ENCODE peak calls at places on chromosome 22, in four cellular contexts. N is A172; K is bronchial epithelial cell; H is activated naive CD8-positive, alpha-beta T cell treated with anti-CD3 and anti-CD28 coated beads, Interleukin-2, amount 50 U/mL, for 24 hours. M is an unnamed sample.

GRCh38 chr22:24723111-24723510 is 51.4 kb downstream of the PIWIL3 start:
- DNase-seq in N (no peak), K (no peak), H (no peak), M (no peak)

GRCh38 chr22:49524362-49524761 is 303.3 kb downstream of the BRD1 start:
- DNase-seq in N (no peak), K (no peak), H (no peak), M (no peak)

GRCh38 chr22:50604256-50604580 is 3.6 kb downstream of the MAPK8IP2 start:
- DNase-seq in N (no peak), K (no peak), H (no peak), M (no peak)

GRCh38 chr22:23762866-23763578 is at the start of gene C22orf15:
- DNase-seq in N (peak), K (no peak), H (peak), M (no peak)

GRCh38 chr22:36182056-36182455 is 19.6 kb downstream of the APOL4 start:
- DNase-seq in N (no peak), K (no peak), H (no peak), M (no peak)

GRCh38 chr22:29479417-29480261 is at the start of gene NEFH:
- DNase-seq in N (no peak), K (no peak), H (no peak), M (no peak)

GRCh38 chr22:42773161-42773560 is 52.5 kb upstream of the A4GALT start:
- DNase-seq in N (no peak), K (no peak), H (no peak), M (no peak)

GRCh38 chr22:46286006-46286405 is 10.7 kb upstream of the GTSE1 start:
- DNase-seq in N (no peak), K (no peak), H (no peak), M (no peak)

GRCh38 chr22:19663286-19663815 is 51.0 kb upstream of the SEPTIN5 start:
- DNase-seq in N (peak), K (peak), H (no peak), M (peak)

GRCh38 chr22:18067548-18068341 is 10.0 kb upstream of the PEX26 start:
- DNase-seq in N (no peak), K (no peak), H (no peak), M (no peak)

GRCh38 chr22:44142421-44143116 is 38.2 kb upstream of the PARVG start:
- DNase-seq in N (no peak), K (no peak), H (no peak), M (no peak)

GRCh38 chr22:43448048-43448447 is 36.2 kb downstream of the MPPED1 start:
- DNase-seq in N (no peak), K (no peak), H (no peak), M (no peak)

GRCh38 chr22:32487021-32487420 is 12.4 kb downstream of the FBXO7 start:
- DNase-seq in N (no peak), K (no peak), H (no peak), M (no peak)

GRCh38 chr22:28237783-28238182 is 318.7 kb upstream of the PITPNB start:
- DNase-seq in N (no peak), K (no peak), H (no peak), M (no peak)

M was measured in MM.1S.